ENCODE peak calls at places on chromosome 6, in seven cellular contexts. D is EL; W is memory B cell; X is AG04449; Z is NCI-H460; H is central memory CD8-positive, alpha-beta T cell; F is activated T-helper 1 cell treated with anti-CD3 and anti-CD28 coated beads, Interleukin-12 subunit alpha, Interleukin-12 subunit beta, Interleukin-2, Interleukin-4 antibody, amounts not matched to agents 30 ng/mL and 10 ng/mL and 1 ng/mL, durations not matched to agents 14 hours and 24 hours and 36 hours. G is an unnamed sample.
A peak's percentile ranks its signal among the peaks of the same experiment; 100 is the strongest.

GRCh38 chr6:168374051-168374502 is 54.5 kb upstream of the DACT2 start:
- DNase-seq in D (no peak), W (no peak), X (no peak), Z (no peak), H (no peak), F (no peak), G (no peak)

GRCh38 chr6:161835426-161836029 is 561.7 kb upstream of the AGPAT4 start:
- DNase-seq in D (no peak), W (no peak), X (no peak), Z (no peak), H (no peak), F (no peak), G (no peak)

GRCh38 chr6:36326351-36326995 is 10.2 kb downstream of the BNIP5 start:
- DNase-seq in D (no peak), W (no peak), X (no peak), Z (no peak), H (no peak), F (no peak), G (no peak)

GRCh38 chr6:74410630-74411029 is 714.6 kb downstream of the CD109 start:
- DNase-seq in D (peak; percentile 24), W (no peak), X (peak; percentile 47), Z (no peak), H (no peak), F (no peak), G (no peak)

GRCh38 chr6:384898-385297 is 6.7 kb upstream of the IRF4 start:
- DNase-seq in D (no peak), W (no peak), X (no peak), Z (no peak), H (no peak), F (no peak), G (no peak)

GRCh38 chr6:74657033-74657432 is 548.8 kb downstream of the COL12A1 start:
- DNase-seq in D (peak; percentile 87), W (no peak), X (peak; percentile 84), Z (no peak), H (no peak), F (no peak), G (no peak)

GRCh38 chr6:146851837-146852236 is 253.1 kb downstream of the ADGB start:
- DNase-seq in D (peak; percentile 86), W (no peak), X (peak; percentile 72), Z (no peak), H (no peak), F (peak; percentile 22), G (peak; percentile 69)

GRCh38 chr6:166465671-166466087 is 82.9 kb upstream of the MPC1 start:
- DNase-seq in D (peak; percentile 29), W (no peak), X (no peak), Z (no peak), H (no peak), F (no peak), G (no peak)

GRCh38 chr6:56204134-56204533 is 43.2 kb downstream of the COL21A1 start:
- DNase-seq in D (no peak), W (no peak), X (no peak), Z (no peak), H (no peak), F (no peak), G (no peak)

GRCh38 chr6:159104163-159104885 is 59.5 kb upstream of the TAGAP start:
- DNase-seq in D (peak; percentile 39), W (peak; percentile 75), X (no peak), Z (peak; percentile 36), H (peak; percentile 58), F (peak; percentile 69), G (peak; percentile 65)

GRCh38 chr6:168385380-168385779 is 55.6 kb upstream of the SMOC2 start:
- DNase-seq in D (no peak), W (no peak), X (no peak), Z (no peak), H (no peak), F (no peak), G (no peak)

G was measured in T-helper 2 cell treated with Interferon-gamma antibody and Interleukin-4, amounts not matched to agents 5 μg/mL and 100 μg/mL, for 36 hours.